ENCODE peak calls at places on chromosome 5, in nine cellular contexts. W is stomach, N is ovary, P is uterus, B is left ventricle myocardium inferior, Z is GM23248, G is tibial artery, A is OCI-LY7, U is fibroblast of lung. V is an unnamed sample. For H3K4me1, the result is how much of the 10 kb centered on the place peaks cover.

GRCh38 chr5:78633710-78634109 is 14.9 kb downstream of the LHFPL2 start:
- DNase-seq in W (no peak), N (no peak), P (no peak), B (no peak), Z (peak), G (no peak), A (no peak), U (peak), V (no peak)

GRCh38 chr5:167061695-167062094 is 1229.8 kb upstream of the WWC1 start:
- DNase-seq in W (no peak), N (no peak), P (no peak), B (no peak), Z (no peak), G (no peak), A (no peak), U (no peak), V (no peak)

GRCh38 chr5:81779125-81779934 is 28.4 kb upstream of the SSBP2 start:
- DNase-seq in W (peak), N (peak), P (peak), B (peak), Z (peak), G (peak), A (peak), U (peak), V (peak)

GRCh38 chr5:149636861-149637246 is 55.6 kb downstream of the ARHGEF37 start:
- DNase-seq in W (no peak), N (peak), P (no peak), B (no peak), Z (peak), G (peak), A (peak), U (peak), V (peak)

GRCh38 chr5:38369692-38370091 is 111.3 kb downstream of the EGFLAM start:
- DNase-seq in W (no peak), N (no peak), P (no peak), B (no peak), Z (no peak), G (no peak), A (no peak), U (peak), V (no peak)

GRCh38 chr5:145996135-145996534 is 59.8 kb downstream of the SH3RF2 start:
- DNase-seq in W (no peak), N (no peak), P (no peak), B (no peak), Z (no peak), G (no peak), A (no peak), U (no peak), V (no peak)

GRCh38 chr5:150428106-150428876 is 15.6 kb upstream of the CD74 start:
- DNase-seq in W (peak), N (peak), P (peak), B (peak), Z (no peak), G (no peak), A (no peak), U (no peak), V (peak)

GRCh38 chr5:33088176-33088575 is 352.6 kb upstream of the TARS1 start:
- DNase-seq in W (no peak), N (no peak), P (no peak), B (no peak), Z (peak), G (no peak), A (no peak), U (no peak), V (no peak)

GRCh38 chr5:170302729-170303501 is 5.3 kb upstream of the LCP2 start:
- DNase-seq in W (no peak), N (peak), P (peak), B (peak), Z (no peak), G (peak), A (peak), U (no peak), V (peak)

GRCh38 chr5:91207248-91207647 is 175.9 kb downstream of the ARRDC3 start:
- DNase-seq in W (no peak), N (no peak), P (no peak), B (no peak), Z (peak), G (no peak), A (no peak), U (no peak), V (no peak)

GRCh38 chr5:151493599-151494136 is 46.3 kb downstream of the SLC36A1 start:
- DNase-seq in W (no peak), N (no peak), P (no peak), B (no peak), Z (no peak), G (no peak), A (no peak), U (no peak), V (no peak)

GRCh38 chr5:81768960-81769452 is 18.1 kb upstream of the SSBP2 start:
- DNase-seq in W (no peak), N (no peak), P (no peak), B (no peak), Z (peak), G (no peak), A (no peak), U (peak), V (no peak)

GRCh38 chr5:59711316-59711715 is 182.2 kb downstream of the PDE4D start:
- DNase-seq in W (no peak), N (no peak), P (no peak), B (no peak), Z (peak), G (no peak), A (no peak), U (peak), V (no peak)

GRCh38 chr5:169788168-169788567 is 151.1 kb downstream of the DOCK2 start:
- DNase-seq in W (no peak), N (no peak), P (no peak), B (no peak), Z (peak), G (no peak), A (no peak), U (peak), V (no peak)

GRCh38 chr5:10788358-10788757 is 27.3 kb upstream of the DAP start:
- DNase-seq in W (no peak), N (peak), P (no peak), B (no peak), Z (no peak), G (no peak), A (no peak), U (no peak), V (no peak)

GRCh38 chr5:30100929-30101328 is 1092.6 kb upstream of the CDH6 start:
- DNase-seq in W (no peak), N (no peak), P (no peak), B (no peak), Z (no peak), G (no peak), A (no peak), U (no peak), V (no peak)

GRCh38 chr5:55547792-55548191 is 13.0 kb upstream of the PLPP1 start:
- DNase-seq in W (no peak), N (no peak), P (no peak), B (no peak), Z (no peak), G (no peak), A (no peak), U (no peak), V (no peak)

GRCh38 chr5:149099920-149100319 is 37.1 kb upstream of the SH3TC2 start:
- DNase-seq in W (no peak), N (no peak), P (no peak), B (no peak), Z (no peak), G (no peak), A (no peak), U (no peak), V (no peak)

GRCh38 chr5:59422026-59422941 is 471.2 kb downstream of the PDE4D start:
- DNase-seq in W (no peak), N (no peak), P (no peak), B (no peak), Z (peak), G (no peak), A (no peak), U (peak), V (peak)

GRCh38 chr5:7811715-7812114 is 39.2 kb downstream of the CFAP90 start:
- DNase-seq in W (no peak), N (no peak), P (no peak), B (no peak), Z (no peak), G (no peak), A (no peak), U (no peak), V (no peak)

GRCh38 chr5:170357853-170358497 is 31.2 kb downstream of the KCNMB1 start:
- DNase-seq in W (peak), N (peak), P (peak), B (peak), Z (no peak), G (peak), A (peak), U (no peak), V (no peak)

GRCh38 chr5:16931334-16932110 is 4.6 kb downstream of the MYO10 start:
- DNase-seq in W (peak), N (no peak), P (no peak), B (no peak), Z (no peak), G (no peak), A (no peak), U (peak), V (peak)

GRCh38 chr5:90528704-90529233 is 615 bp downstream of the LYSMD3 start:
- DNase-seq in W (no peak), N (no peak), P (peak), B (no peak), Z (peak), G (no peak), A (peak), U (peak), V (no peak)

GRCh38 chr5:34517249-34517648 is 138.9 kb upstream of the RAI14 start:
- DNase-seq in W (no peak), N (no peak), P (no peak), B (no peak), Z (peak), G (no peak), A (no peak), U (peak), V (no peak)

GRCh38 chr5:107456281-107456715 is 214.4 kb downstream of the EFNA5 start:
- DNase-seq in W (no peak), N (no peak), P (no peak), B (no peak), Z (no peak), G (no peak), A (no peak), U (peak), V (no peak)

GRCh38 chr5:98060148-98060547 is 713.3 kb upstream of the RGMB start:
- DNase-seq in W (no peak), N (no peak), P (no peak), B (no peak), Z (no peak), G (no peak), A (no peak), U (no peak), V (no peak)

GRCh38 chr5:115859378-115859777 is 17.6 kb downstream of the AP3S1 start:
- DNase-seq in W (no peak), N (no peak), P (no peak), B (no peak), Z (peak), G (no peak), A (no peak), U (no peak), V (no peak)

GRCh38 chr5:11602298-11602697 is 301.9 kb downstream of the CTNND2 start:
- DNase-seq in W (no peak), N (no peak), P (no peak), B (no peak), Z (no peak), G (no peak), A (no peak), U (no peak), V (no peak)

GRCh38 chr5:65861830-65862241 is 64.5 kb upstream of the ERBIN start:
- DNase-seq in W (no peak), N (no peak), P (no peak), B (no peak), Z (peak), G (no peak), A (no peak), U (peak), V (no peak)

GRCh38 chr5:138789771-138790242 is 36.6 kb downstream of the CTNNA1 start:
- DNase-seq in W (no peak), N (no peak), P (no peak), B (no peak), Z (peak), G (no peak), A (peak), U (peak), V (no peak)

GRCh38 chr5:77882670-77883257 is 106.6 kb upstream of the TBCA start:
- DNase-seq in W (no peak), N (no peak), P (no peak), B (no peak), Z (peak), G (no peak), A (no peak), U (peak), V (no peak)

GRCh38 chr5:88876714-88877113 is 6.3 kb downstream of the MEF2C start:
- DNase-seq in W (no peak), N (no peak), P (no peak), B (no peak), Z (no peak), G (no peak), A (no peak), U (no peak), V (no peak)

GRCh38 chr5:141969783-141970741 is 1.2 kb downstream of the RNF14 start:
- DNase-seq in W (no peak), N (no peak), P (no peak), B (no peak), Z (peak), G (no peak), A (peak), U (no peak), V (no peak)

GRCh38 chr5:56350595-56351170 is 117.6 kb upstream of the ANKRD55 start:
- DNase-seq in W (no peak), N (peak), P (peak), B (peak), Z (peak), G (peak), A (no peak), U (peak), V (peak)

GRCh38 chr5:32909207-32909606 is 198.1 kb downstream of the NPR3 start:
- DNase-seq in W (no peak), N (no peak), P (no peak), B (no peak), Z (peak), G (no peak), A (no peak), U (peak), V (no peak)

GRCh38 chr5:172855597-172856292 is 21.7 kb downstream of the ERGIC1 start:
- DNase-seq in W (peak), N (peak), P (no peak), B (peak), Z (peak), G (peak), A (no peak), U (no peak), V (no peak)

GRCh38 chr5:181187500-181188213 is 17.3 kb downstream of the TRIM7 start:
- DNase-seq in W (peak), N (peak), P (peak), B (peak), Z (peak), G (peak), A (peak), U (peak), V (peak)

GRCh38 chr5:122175852-122176251 is 46.5 kb downstream of the ZNF474 start:
- DNase-seq in W (no peak), N (no peak), P (no peak), B (no peak), Z (peak), G (no peak), A (no peak), U (no peak), V (no peak)

GRCh38 chr5:74538206-74538661 is 102.3 kb downstream of the ENC1 start:
- DNase-seq in W (no peak), N (no peak), P (peak), B (peak), Z (peak), G (peak), A (no peak), U (peak), V (peak)

GRCh38 chr5:74541381-74541781 is 99.1 kb downstream of the ENC1 start:
- DNase-seq in W (no peak), N (no peak), P (no peak), B (no peak), Z (peak), G (no peak), A (no peak), U (no peak), V (no peak)

GRCh38 chr5:74539986-74540385 is 100.5 kb downstream of the ENC1 start:
- DNase-seq in W (peak), N (no peak), P (no peak), B (no peak), Z (no peak), G (no peak), A (no peak), U (peak), V (no peak)

GRCh38 chr5:74542477-74542876 is 98.1 kb downstream of the ENC1 start:
- DNase-seq in W (no peak), N (no peak), P (no peak), B (no peak), Z (peak), G (no peak), A (no peak), U (no peak), V (no peak)

GRCh38 chr5:74540582-74540981 is 99.9 kb downstream of the ENC1 start:
- DNase-seq in W (no peak), N (no peak), P (no peak), B (no peak), Z (no peak), G (no peak), A (no peak), U (no peak), V (no peak)
- H3K4me1 ChIP-seq in W (under half), N (under half), P (under half), B (under half), Z (under half), G (under half), A (under half), U (under half), V (under half)

DNA sequence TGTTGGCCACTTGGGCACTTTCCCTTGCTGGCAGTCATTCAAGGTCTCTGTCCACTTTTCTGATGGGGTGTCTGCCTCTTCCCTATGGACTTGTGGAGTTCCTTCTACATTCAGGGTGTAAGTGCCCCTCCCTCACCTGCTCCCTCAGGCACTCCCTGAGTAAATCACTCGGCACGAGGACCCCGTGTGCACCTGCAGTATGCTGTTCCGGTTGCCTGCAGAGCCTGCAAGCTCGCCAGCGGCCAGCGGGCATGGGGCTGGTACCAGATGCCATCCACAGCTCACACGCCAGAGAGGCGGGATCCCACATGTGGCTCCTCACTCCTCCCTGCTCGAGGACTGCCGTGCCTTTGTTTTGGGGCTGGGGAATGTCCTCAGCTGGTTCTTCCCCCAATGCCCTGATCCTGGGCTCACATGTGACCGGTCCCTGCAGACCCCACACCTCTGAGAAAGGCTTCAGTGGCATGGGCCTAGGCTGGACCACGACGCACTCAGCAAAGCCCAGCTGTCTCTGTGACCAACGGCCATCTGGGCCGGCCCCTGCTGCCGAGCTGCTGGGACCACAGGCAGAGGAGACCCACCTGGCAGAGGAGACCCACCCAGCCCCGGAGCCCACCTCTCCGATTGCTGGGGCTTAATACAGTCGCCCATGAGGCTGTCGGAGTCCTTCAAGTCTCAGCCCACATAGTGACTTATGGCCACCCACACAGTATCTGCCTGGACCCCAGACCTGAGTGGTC is 46.1 kb upstream of the CLPTM1L start:
- DNase-seq in W (no peak), N (no peak), P (no peak), B (no peak), Z (no peak), G (no peak), A (no peak), U (no peak), V (no peak)
- H3K4me1 ChIP-seq in W (under half), N (under half), P (under half), B (under half), Z (under half), G (under half), A (under half), U (under half), V (under half)

DNA sequence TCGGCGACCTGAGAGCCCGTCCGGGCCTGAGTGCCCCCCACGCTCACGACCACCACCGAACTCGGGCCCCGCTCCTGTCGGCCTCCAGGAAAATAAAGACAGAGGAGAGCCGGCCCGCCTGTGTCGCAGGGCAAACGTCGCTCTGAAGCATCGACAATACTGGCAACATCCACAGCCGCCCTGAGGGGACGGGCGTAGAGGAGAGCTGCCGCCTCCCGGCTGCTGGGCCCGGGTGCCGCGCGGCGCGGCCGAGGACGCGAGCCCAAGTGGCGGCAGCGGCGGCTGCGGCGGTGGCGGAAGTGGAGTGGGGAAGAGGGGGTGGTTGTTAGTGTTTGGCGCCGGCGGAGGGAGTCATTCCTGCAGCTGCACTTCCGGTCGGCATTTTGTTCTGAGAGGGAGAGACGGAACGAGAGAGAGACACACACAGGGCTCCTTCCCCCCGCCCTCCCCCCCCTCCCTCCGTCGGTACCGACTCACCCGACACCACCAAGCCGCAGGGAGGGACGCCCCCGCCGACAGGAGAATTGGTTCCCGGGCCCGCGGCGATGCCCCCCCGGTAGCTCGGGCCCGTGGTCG is at the start of gene NIPBL:
- DNase-seq in W (peak), N (peak), P (peak), B (peak), Z (peak), G (peak), A (peak), U (peak), V (peak)
- H3K4me1 ChIP-seq in W (under half), N (under half), P (under half), B (half or more), Z (under half), G (under half), A (under half), U (under half), V (under half)

DNA sequence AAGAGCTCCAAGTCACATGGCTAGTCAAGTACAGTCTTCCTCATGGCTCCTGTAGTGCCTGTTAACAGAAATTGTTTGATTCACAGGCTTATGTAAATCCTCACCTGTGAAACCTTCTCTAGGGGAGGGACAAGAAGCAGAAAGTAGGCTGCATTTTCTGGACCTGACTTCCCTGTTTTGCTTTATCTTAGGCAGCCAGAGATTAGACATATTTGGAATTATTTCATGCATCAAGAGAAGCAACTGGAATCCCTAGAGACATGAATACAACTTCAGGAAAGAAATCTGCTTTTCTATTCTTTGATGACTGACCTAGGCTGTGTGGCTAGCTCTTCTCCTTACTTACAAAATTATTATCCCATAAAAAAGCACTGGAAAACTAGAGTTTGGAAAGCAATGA is 52.3 kb downstream of the CAST start:
- DNase-seq in W (no peak), N (no peak), P (no peak), B (no peak), Z (no peak), G (no peak), A (no peak), U (no peak), V (no peak)
- H3K4me1 ChIP-seq in W (under half), N (under half), P (under half), B (half or more), Z (under half), G (under half), A (under half), U (under half), V (under half)

GRCh38 chr5:40685952-40686351 is 6.2 kb downstream of the PTGER4 start:
- DNase-seq in W (no peak), N (no peak), P (no peak), B (no peak), Z (no peak), G (no peak), A (no peak), U (peak), V (no peak)
- H3K4me1 ChIP-seq in W (under half), N (under half), P (under half), B (half or more), Z (under half), G (under half), A (under half), U (under half), V (under half)

GRCh38 chr5:157253547-157253946 is 12.4 kb upstream of the CYFIP2 start:
- DNase-seq in W (peak), N (no peak), P (peak), B (no peak), Z (peak), G (peak), A (peak), U (peak), V (no peak)
- H3K4me1 ChIP-seq in W (under half), N (under half), P (under half), B (under half), Z (under half), G (under half), A (under half), U (under half), V (under half)